ENCODE peak calls at places on chromosomes 2 and 18, in six cellular contexts. One of them, this sample, is unnamed.

GRCh38 chr18:43719264-43719795 is 442.0 kb upstream of the SYT4 start:
- DNase-seq in K562: no peak
- DNase-seq in PC-9: peak; percentile 90
- DNase-seq in caudate nucleus: no peak
- DNase-seq in left ventricle myocardium inferior: no peak
- DNase-seq in neuronal stem cell: no peak
- DNase-seq in this sample: no peak

GRCh38 chr18:62979172-62979571 is 263.8 kb downstream of the PHLPP1 start:
- DNase-seq in K562: no peak
- DNase-seq in PC-9: peak; percentile 65
- DNase-seq in caudate nucleus: peak; percentile 47
- DNase-seq in left ventricle myocardium inferior: no peak
- DNase-seq in neuronal stem cell: no peak
- DNase-seq in this sample: peak; percentile 73

GRCh38 chr2:46460991-46461715 is 18.2 kb upstream of the TMEM247 start:
- DNase-seq in K562: peak; percentile 84
- DNase-seq in PC-9: peak; percentile 65
- DNase-seq in caudate nucleus: peak; percentile 76
- DNase-seq in left ventricle myocardium inferior: peak; percentile 75
- DNase-seq in neuronal stem cell: peak; percentile 74
- DNase-seq in this sample: peak; percentile 92

GRCh38 chr2:236172866-236173733 is 4.9 kb upstream of the GBX2 start:
- DNase-seq in K562: no peak
- DNase-seq in PC-9: no peak
- DNase-seq in caudate nucleus: no peak
- DNase-seq in left ventricle myocardium inferior: no peak
- DNase-seq in neuronal stem cell: peak; percentile 18
- DNase-seq in this sample: no peak

GRCh38 chr2:8684885-8685696 is 3.2 kb downstream of the ID2 start:
- DNase-seq in K562: peak; percentile 51
- DNase-seq in PC-9: no peak
- DNase-seq in caudate nucleus: peak; percentile 29
- DNase-seq in left ventricle myocardium inferior: peak; percentile 48
- DNase-seq in neuronal stem cell: peak; percentile 47
- DNase-seq in this sample: peak; percentile 70

GRCh38 chr2:46460241-46460921 is 19.0 kb upstream of the TMEM247 start:
- DNase-seq in K562: no peak
- DNase-seq in PC-9: no peak
- DNase-seq in caudate nucleus: peak; percentile 69
- DNase-seq in left ventricle myocardium inferior: peak; percentile 77
- DNase-seq in neuronal stem cell: no peak
- DNase-seq in this sample: peak; percentile 92

GRCh38 chr2:57278451-57278850 is 768.2 kb upstream of the VRK2 start:
- DNase-seq in K562: no peak
- DNase-seq in PC-9: no peak
- DNase-seq in caudate nucleus: no peak
- DNase-seq in left ventricle myocardium inferior: no peak
- DNase-seq in neuronal stem cell: no peak
- DNase-seq in this sample: no peak

GRCh38 chr2:19736191-19736831 is 165.5 kb downstream of the TTC32 start:
- DNase-seq in K562: no peak
- DNase-seq in PC-9: no peak
- DNase-seq in caudate nucleus: no peak
- DNase-seq in left ventricle myocardium inferior: no peak
- DNase-seq in neuronal stem cell: no peak
- DNase-seq in this sample: no peak

GRCh38 chr2:228613133-228613532 is 431.6 kb upstream of the SPHKAP start:
- DNase-seq in K562: no peak
- DNase-seq in PC-9: peak; percentile 36
- DNase-seq in caudate nucleus: no peak
- DNase-seq in left ventricle myocardium inferior: no peak
- DNase-seq in neuronal stem cell: no peak
- DNase-seq in this sample: no peak

GRCh38 chr2:69164379-69164778 is 151.4 kb downstream of the ANTXR1 start:
- DNase-seq in K562: no peak
- DNase-seq in PC-9: no peak
- DNase-seq in caudate nucleus: no peak
- DNase-seq in left ventricle myocardium inferior: no peak
- DNase-seq in neuronal stem cell: no peak
- DNase-seq in this sample: no peak

GRCh38 chr2:209556354-209556961 is 132.6 kb downstream of the MAP2 start:
- DNase-seq in K562: no peak
- DNase-seq in PC-9: peak; percentile 34
- DNase-seq in caudate nucleus: no peak
- DNase-seq in left ventricle myocardium inferior: no peak
- DNase-seq in neuronal stem cell: no peak
- DNase-seq in this sample: no peak

GRCh38 chr2:231530099-231531085 is at the start of gene NMUR1:
- DNase-seq in K562: peak; percentile 84
- DNase-seq in PC-9: no peak
- DNase-seq in caudate nucleus: no peak
- DNase-seq in left ventricle myocardium inferior: peak; percentile 74
- DNase-seq in neuronal stem cell: peak; percentile 48
- DNase-seq in this sample: peak; percentile 92

GRCh38 chr2:134142903-134143302 is 111.0 kb upstream of the MGAT5 start:
- DNase-seq in K562: no peak
- DNase-seq in PC-9: no peak
- DNase-seq in caudate nucleus: no peak
- DNase-seq in left ventricle myocardium inferior: no peak
- DNase-seq in neuronal stem cell: no peak
- DNase-seq in this sample: no peak

GRCh38 chr2:215692387-215693079 is 256.7 kb upstream of the FN1 start:
- DNase-seq in K562: no peak
- DNase-seq in PC-9: no peak
- DNase-seq in caudate nucleus: no peak
- DNase-seq in left ventricle myocardium inferior: no peak
- DNase-seq in neuronal stem cell: no peak
- DNase-seq in this sample: no peak

GRCh38 chr2:203840816-203841215 is 26.8 kb upstream of the CTLA4 start:
- DNase-seq in K562: no peak
- DNase-seq in PC-9: no peak
- DNase-seq in caudate nucleus: no peak
- DNase-seq in left ventricle myocardium inferior: no peak
- DNase-seq in neuronal stem cell: no peak
- DNase-seq in this sample: no peak

GRCh38 chr2:64487256-64488049 is 33.5 kb downstream of the LGALSL start:
- DNase-seq in K562: no peak
- DNase-seq in PC-9: no peak
- DNase-seq in caudate nucleus: no peak
- DNase-seq in left ventricle myocardium inferior: no peak
- DNase-seq in neuronal stem cell: no peak
- DNase-seq in this sample: no peak

GRCh38 chr2:127415593-127416485 is 2.4 kb upstream of the PROC start:
- DNase-seq in K562: peak; percentile 80
- DNase-seq in PC-9: peak; percentile 74
- DNase-seq in caudate nucleus: peak; percentile 55
- DNase-seq in left ventricle myocardium inferior: peak; percentile 50
- DNase-seq in neuronal stem cell: peak; percentile 58
- DNase-seq in this sample: peak; percentile 82

GRCh38 chr2:240928476-240929363 is 22.6 kb downstream of the CROCC2 start:
- DNase-seq in K562: no peak
- DNase-seq in PC-9: no peak
- DNase-seq in caudate nucleus: no peak
- DNase-seq in left ventricle myocardium inferior: peak; percentile 13
- DNase-seq in neuronal stem cell: no peak
- DNase-seq in this sample: peak; percentile 6

GRCh38 chr2:230423851-230424458 is 8.0 kb downstream of the SP100 start:
- DNase-seq in K562: no peak
- DNase-seq in PC-9: no peak
- DNase-seq in caudate nucleus: no peak
- DNase-seq in left ventricle myocardium inferior: no peak
- DNase-seq in neuronal stem cell: no peak
- DNase-seq in this sample: no peak

GRCh38 chr2:17538844-17539554 is 1.5 kb upstream of the VSNL1 start:
- DNase-seq in K562: peak; percentile 60
- DNase-seq in PC-9: peak; percentile 67
- DNase-seq in caudate nucleus: no peak
- DNase-seq in left ventricle myocardium inferior: peak; percentile 70
- DNase-seq in neuronal stem cell: peak; percentile 76
- DNase-seq in this sample: peak; percentile 80

GRCh38 chr2:44275915-44276279 is 617 bp downstream of the SLC3A1 start:
- DNase-seq in K562: no peak
- DNase-seq in PC-9: no peak
- DNase-seq in caudate nucleus: no peak
- DNase-seq in left ventricle myocardium inferior: no peak
- DNase-seq in neuronal stem cell: no peak
- DNase-seq in this sample: no peak

GRCh38 chr2:111712361-111712760 is 171.6 kb downstream of the ANAPC1 start:
- DNase-seq in K562: no peak
- DNase-seq in PC-9: no peak
- DNase-seq in caudate nucleus: no peak
- DNase-seq in left ventricle myocardium inferior: no peak
- DNase-seq in neuronal stem cell: no peak
- DNase-seq in this sample: no peak

GRCh38 chr2:120314656-120315366 is 31.1 kb upstream of the INHBB start:
- DNase-seq in K562: no peak
- DNase-seq in PC-9: no peak
- DNase-seq in caudate nucleus: no peak
- DNase-seq in left ventricle myocardium inferior: no peak
- DNase-seq in neuronal stem cell: no peak
- DNase-seq in this sample: no peak

GRCh38 chr2:65070856-65071255 is 14.6 kb downstream of the CEP68 start:
- DNase-seq in K562: no peak
- DNase-seq in PC-9: no peak
- DNase-seq in caudate nucleus: no peak
- DNase-seq in left ventricle myocardium inferior: no peak
- DNase-seq in neuronal stem cell: no peak
- DNase-seq in this sample: peak; percentile 6

GRCh38 chr18:79388043-79388442 is 7.7 kb upstream of the NFATC1 start:
- DNase-seq in K562: no peak
- DNase-seq in PC-9: no peak
- DNase-seq in caudate nucleus: no peak
- DNase-seq in left ventricle myocardium inferior: no peak
- DNase-seq in neuronal stem cell: no peak
- DNase-seq in this sample: no peak

GRCh38 chr2:110748489-110748867 is 16.1 kb downstream of the ACOXL start:
- DNase-seq in K562: no peak
- DNase-seq in PC-9: peak; percentile 42
- DNase-seq in caudate nucleus: no peak
- DNase-seq in left ventricle myocardium inferior: no peak
- DNase-seq in neuronal stem cell: no peak
- DNase-seq in this sample: no peak

GRCh38 chr18:32173654-32174053 is 16.2 kb upstream of the MEP1B start:
- DNase-seq in K562: no peak
- DNase-seq in PC-9: no peak
- DNase-seq in caudate nucleus: no peak
- DNase-seq in left ventricle myocardium inferior: no peak
- DNase-seq in neuronal stem cell: no peak
- DNase-seq in this sample: no peak

GRCh38 chr2:70918016-70918415 is 17.7 kb upstream of the ATP6V1B1 start:
- DNase-seq in K562: no peak
- DNase-seq in PC-9: no peak
- DNase-seq in caudate nucleus: no peak
- DNase-seq in left ventricle myocardium inferior: no peak
- DNase-seq in neuronal stem cell: no peak
- DNase-seq in this sample: no peak
- H3K27ac ChIP-seq in K562: no peak overlapping the region
- H3K27ac ChIP-seq in PC-9: no peak overlapping the region
- H3K27ac ChIP-seq in caudate nucleus: no peak overlapping the region
- H3K27ac ChIP-seq in left ventricle myocardium inferior: no peak overlapping the region
- H3K27ac ChIP-seq in neuronal stem cell: no peak overlapping the region
- H3K27ac ChIP-seq in this sample: no peak overlapping the region

DNA sequence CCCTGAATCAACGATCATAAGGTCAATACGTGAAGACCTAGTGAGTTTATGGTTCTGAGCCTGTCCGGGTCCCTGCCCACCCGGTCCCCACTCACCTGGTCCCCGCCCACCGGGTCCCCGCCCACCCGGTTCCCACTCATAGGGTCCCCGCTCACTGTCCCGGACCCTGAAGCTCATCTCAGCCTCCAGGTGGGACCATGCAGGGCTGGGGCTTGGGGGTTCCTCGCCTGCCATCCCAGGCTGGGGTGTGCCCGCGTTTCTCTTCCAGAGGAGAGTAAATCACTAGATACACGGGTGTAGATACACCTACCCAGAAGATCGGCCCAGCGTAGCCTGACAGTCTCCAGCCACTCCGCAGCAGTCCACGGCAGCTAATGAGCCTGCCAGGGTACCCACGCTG is 131.5 kb downstream of the MBP start:
- DNase-seq in K562: no peak
- DNase-seq in PC-9: no peak
- DNase-seq in caudate nucleus: no peak
- DNase-seq in left ventricle myocardium inferior: no peak
- DNase-seq in neuronal stem cell: no peak
- DNase-seq in this sample: peak; percentile 39
- H3K27ac ChIP-seq in K562: no peak overlapping the region
- H3K27ac ChIP-seq in PC-9: no peak overlapping the region
- H3K27ac ChIP-seq in caudate nucleus: no peak overlapping the region
- H3K27ac ChIP-seq in left ventricle myocardium inferior: no peak overlapping the region
- H3K27ac ChIP-seq in neuronal stem cell: no peak overlapping the region
- H3K27ac ChIP-seq in this sample: no peak overlapping the region

DNA sequence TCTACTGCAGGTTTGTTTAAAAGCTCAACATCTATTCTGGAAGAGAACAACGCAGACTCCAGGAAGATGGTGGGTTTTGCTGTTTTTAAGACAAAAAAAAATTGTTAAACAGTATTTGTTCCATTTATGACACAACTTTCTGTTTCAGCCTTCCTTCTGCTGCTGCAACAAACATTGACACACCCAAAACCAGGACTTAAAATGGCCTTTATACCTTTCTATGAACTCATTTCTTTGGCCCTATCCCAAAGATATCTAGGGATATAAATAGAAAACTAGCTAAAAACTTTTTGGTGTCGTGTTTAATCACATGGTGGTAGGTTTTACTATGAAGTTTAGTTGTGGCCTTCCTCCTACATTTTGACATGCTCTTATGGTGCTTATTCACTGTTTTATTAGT is 964 bp upstream of the GALNT3 start:
- DNase-seq in K562: no peak
- DNase-seq in PC-9: peak; percentile 61
- DNase-seq in caudate nucleus: no peak
- DNase-seq in left ventricle myocardium inferior: no peak
- DNase-seq in neuronal stem cell: no peak
- DNase-seq in this sample: no peak
- H3K27ac ChIP-seq in K562: no peak overlapping the region
- H3K27ac ChIP-seq in PC-9: peak overlapping the region; percentile 98
- H3K27ac ChIP-seq in caudate nucleus: no peak overlapping the region
- H3K27ac ChIP-seq in left ventricle myocardium inferior: no peak overlapping the region
- H3K27ac ChIP-seq in neuronal stem cell: no peak overlapping the region
- H3K27ac ChIP-seq in this sample: no peak overlapping the region

GRCh38 chr2:188983427-188984101 is 9.4 kb downstream of the COL3A1 start:
- DNase-seq in K562: no peak
- DNase-seq in PC-9: no peak
- DNase-seq in caudate nucleus: no peak
- DNase-seq in left ventricle myocardium inferior: no peak
- DNase-seq in neuronal stem cell: no peak
- DNase-seq in this sample: no peak
- H3K27ac ChIP-seq in K562: no peak overlapping the region
- H3K27ac ChIP-seq in PC-9: no peak overlapping the region
- H3K27ac ChIP-seq in caudate nucleus: no peak overlapping the region
- H3K27ac ChIP-seq in left ventricle myocardium inferior: peak overlapping the region; percentile 82
- H3K27ac ChIP-seq in neuronal stem cell: no peak overlapping the region
- H3K27ac ChIP-seq in this sample: no peak overlapping the region

DNA sequence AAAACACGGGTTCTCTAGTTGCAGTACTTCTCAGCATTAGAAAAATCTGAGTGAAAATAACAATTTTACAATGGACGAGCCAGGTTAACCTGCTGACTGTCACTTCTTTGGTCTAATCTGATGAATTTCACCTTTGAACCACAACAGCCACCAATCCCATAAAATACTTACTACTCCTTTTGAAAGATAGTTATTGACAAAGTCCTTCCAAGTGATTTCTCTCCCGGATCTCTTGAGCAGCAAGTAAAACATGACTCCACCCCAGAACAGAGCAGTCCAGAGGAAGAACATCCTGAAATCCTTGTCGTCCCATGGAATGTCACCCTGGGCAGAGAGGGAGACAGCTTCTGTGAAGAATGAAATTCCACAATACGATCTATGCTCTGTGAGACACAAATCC is 10.2 kb downstream of the AFG3L2 start:
- DNase-seq in K562: no peak
- DNase-seq in PC-9: no peak
- DNase-seq in caudate nucleus: no peak
- DNase-seq in left ventricle myocardium inferior: no peak
- DNase-seq in neuronal stem cell: no peak
- DNase-seq in this sample: no peak
- H3K27ac ChIP-seq in K562: no peak overlapping the region
- H3K27ac ChIP-seq in PC-9: no peak overlapping the region
- H3K27ac ChIP-seq in caudate nucleus: no peak overlapping the region
- H3K27ac ChIP-seq in left ventricle myocardium inferior: peak overlapping the region; percentile 100
- H3K27ac ChIP-seq in neuronal stem cell: no peak overlapping the region
- H3K27ac ChIP-seq in this sample: no peak overlapping the region